ENCODE peak calls at places on chromosome 1, in nine cellular contexts. O, H, A, F, R, P, U, K and N are unnamed samples. For H3K9me3, the result is how much of the 10 kb centered on the place peaks cover.

GRCh38 chr1:22626219-22626902 is 10.1 kb upstream of the C1QA start:
- DNase-seq in P (no peak), F (no peak), A (no peak), O (no peak), H (peak), U (no peak), K (no peak), R (no peak), N (no peak)

GRCh38 chr1:232793944-232794343 is 11.3 kb upstream of the MAP10 start:
- DNase-seq in R (no peak), O (peak), H (peak), K (no peak), P (peak), U (peak), F (no peak), A (peak), N (no peak)

GRCh38 chr1:185308126-185308525 is 8.9 kb downstream of the IVNS1ABP start:
- DNase-seq in P (no peak), A (no peak), U (no peak), R (no peak), F (no peak), K (no peak), H (no peak), O (no peak), N (no peak)

GRCh38 chr1:12336436-12336835 is 106.6 kb downstream of the VPS13D start:
- DNase-seq in O (peak), H (peak), P (peak), F (no peak), U (no peak), R (no peak), A (no peak), K (no peak), N (no peak)

GRCh38 chr1:174433451-174433850 is 14.3 kb upstream of the GPR52 start:
- DNase-seq in F (no peak), A (no peak), O (peak), H (no peak), P (no peak), R (no peak), K (no peak), U (peak), N (no peak)

GRCh38 chr1:54125671-54126070 is 27.1 kb downstream of the CDCP2 start:
- DNase-seq in P (peak), O (peak), F (no peak), K (peak), U (no peak), R (peak), H (peak), A (peak), N (no peak)

GRCh38 chr1:195591917-195592672 is 1016.1 kb downstream of the KCNT2 start:
- DNase-seq in A (no peak), U (peak), K (no peak), F (no peak), O (peak), P (no peak), R (no peak), H (no peak), N (no peak)

GRCh38 chr1:27152004-27152828 is 2.7 kb downstream of the SLC9A1 start:
- DNase-seq in P (peak), A (no peak), H (no peak), F (no peak), O (peak), R (no peak), U (no peak), K (peak), N (no peak)

GRCh38 chr1:89706700-89707012 is 73.7 kb downstream of the LRRC8C start:
- DNase-seq in U (no peak), H (no peak), K (no peak), A (no peak), R (no peak), F (no peak), O (no peak), P (no peak), N (no peak)

GRCh38 chr1:18676431-18676830 is 45.8 kb downstream of the PAX7 start:
- DNase-seq in K (no peak), U (no peak), A (no peak), R (no peak), H (peak), P (no peak), F (no peak), O (no peak), N (no peak)

GRCh38 chr1:224182057-224182865 is 779 bp upstream of the DEGS1 start:
- DNase-seq in U (no peak), K (no peak), H (no peak), O (no peak), A (peak), R (peak), P (no peak), F (peak), N (no peak)

GRCh38 chr1:91173379-91173890 is 151.6 kb upstream of the ZNF644 start:
- DNase-seq in R (no peak), O (no peak), A (no peak), P (no peak), U (no peak), H (no peak), F (no peak), K (no peak), N (no peak)

GRCh38 chr1:24047101-24047459 is 64.9 kb downstream of the MYOM3 start:
- DNase-seq in P (no peak), U (no peak), A (peak), F (no peak), H (no peak), R (no peak), K (no peak), O (peak), N (no peak)

GRCh38 chr1:212858461-212859265 is 588 bp downstream of the FLVCR1 start:
- DNase-seq in U (no peak), K (peak), O (peak), P (peak), F (no peak), R (peak), A (peak), H (peak), N (peak)

GRCh38 chr1:115714572-115715141 is 53.9 kb downstream of the CASQ2 start:
- DNase-seq in R (peak), O (no peak), F (no peak), U (no peak), H (no peak), A (peak), K (no peak), P (peak), N (no peak)

GRCh38 chr1:215517441-215517891 is 49.6 kb upstream of the KCTD3 start:
- DNase-seq in F (no peak), U (peak), K (no peak), R (no peak), O (peak), A (no peak), P (no peak), H (peak), N (no peak)

GRCh38 chr1:243435824-243436223 is 180.0 kb downstream of the SDCCAG8 start:
- DNase-seq in H (no peak), P (no peak), U (no peak), O (no peak), F (no peak), K (no peak), A (no peak), R (no peak), N (no peak)

GRCh38 chr1:96510911-96511310 is 210.7 kb upstream of the PTBP2 start:
- DNase-seq in P (no peak), A (peak), O (no peak), F (no peak), U (no peak), H (no peak), K (no peak), R (no peak), N (no peak)

GRCh38 chr1:7912145-7912544 is 28.5 kb downstream of the TNFRSF9 start:
- DNase-seq in P (no peak), F (no peak), A (no peak), U (no peak), K (no peak), H (no peak), R (no peak), O (no peak), N (no peak)

GRCh38 chr1:111481387-111482221 is 7.8 kb downstream of the C1orf162 start:
- DNase-seq in R (peak), K (peak), U (peak), P (peak), A (peak), H (peak), O (peak), F (peak), N (peak)

GRCh38 chr1:161139765-161140164 is 7.3 kb upstream of the DEDD start:
- DNase-seq in R (peak), K (no peak), U (no peak), A (peak), O (peak), H (peak), P (peak), F (peak), N (no peak)

GRCh38 chr1:197774691-197775281 is 494 bp downstream of the DENND1B start:
- DNase-seq in A (peak), H (peak), K (peak), U (no peak), P (peak), R (peak), O (peak), F (peak), N (peak)
- H3K27ac ChIP-seq in A (peak), H (no peak), K (peak), U (peak), P (peak), R (peak), O (peak), F (peak), N (peak)

GRCh38 chr1:240854367-240854766 is 242.4 kb upstream of the GREM2 start:
- DNase-seq in R (no peak), F (no peak), O (no peak), P (no peak), U (no peak), H (no peak), A (no peak), K (no peak), N (no peak)
- TF ChIP-seq CTCF in R (no peak), F (no peak), O (no peak), P (no peak), U (no peak), H (no peak), A (no peak), K (no peak), N (no peak)

GRCh38 chr1:227632325-227632724 is 69.0 kb downstream of the ZNF678 start:
- DNase-seq in R (no peak), K (no peak), F (no peak), H (no peak), U (no peak), O (no peak), A (no peak), P (no peak), N (no peak)
- H3K9me3 ChIP-seq in R (half or more), K (under half), F (under half), H (under half), U (under half), O (under half), A (under half), P (under half), N (under half)

DNA sequence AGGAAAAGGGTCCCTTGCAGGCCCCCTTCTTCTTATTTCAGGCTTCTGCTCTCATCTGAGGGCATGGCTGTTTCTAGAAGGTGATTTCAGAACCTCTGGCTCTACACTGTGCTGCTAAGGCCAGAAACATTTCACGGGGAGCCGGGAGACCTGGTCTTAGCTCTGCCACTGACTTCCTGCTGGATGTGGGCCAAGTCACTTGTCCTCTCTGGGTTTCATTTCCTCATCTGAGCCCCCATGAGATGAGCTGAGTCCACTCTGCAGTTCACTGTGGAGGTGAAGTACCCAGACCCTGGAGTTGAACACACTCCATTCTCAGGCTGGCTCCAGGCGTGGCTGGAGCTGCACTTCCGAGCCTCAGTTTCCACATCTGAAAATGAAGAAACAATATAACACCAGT is 2.1 kb downstream of the PADI1 start:
- DNase-seq in U (no peak), F (no peak), R (peak), O (no peak), A (no peak), K (no peak), P (peak), H (no peak), N (no peak)
- H3K27ac ChIP-seq in U (no peak), F (no peak), R (no peak), O (no peak), A (no peak), K (no peak), P (no peak), H (no peak), N (no peak)